ENCODE peak calls at places on chromosomes 1 and 21, in six cellular contexts. A, S, C, H, T and Q are unnamed samples.
A peak's percentile ranks its signal among the peaks of the same experiment; 100 is the strongest.

GRCh38 chr1:54671985-54672608 is 30.5 kb downstream of the MROH7 start:
- DNase-seq in A (peak; percentile 37), S (peak; percentile 14), C (peak; percentile 75), H (peak; percentile 32), T (peak; percentile 18), Q (peak; percentile 11)

GRCh38 chr1:193525917-193526710 is 339.7 kb upstream of the B3GALT2 start:
- DNase-seq in A (no peak), S (no peak), C (no peak), H (no peak), T (no peak), Q (no peak)

GRCh38 chr21:25515484-25516405 is 91.5 kb downstream of the MRPL39 start:
- DNase-seq in A (no peak), S (peak; percentile 26), C (no peak), H (no peak), T (peak; percentile 41), Q (peak; percentile 49)

GRCh38 chr21:42122808-42123207 is 51.7 kb downstream of the UMODL1 start:
- DNase-seq in A (no peak), S (no peak), C (no peak), H (no peak), T (no peak), Q (no peak)

GRCh38 chr1:58709540-58709939 is 9.7 kb upstream of the MYSM1 start:
- DNase-seq in A (no peak), S (no peak), C (no peak), H (no peak), T (no peak), Q (no peak)

GRCh38 chr1:179876289-179876715 is 1.3 kb downstream of the TOR1AIP2 start:
- DNase-seq in A (no peak), S (no peak), C (no peak), H (peak; percentile 32), T (no peak), Q (no peak)

GRCh38 chr21:31236528-31236927 is 107.5 kb downstream of the TIAM1 start:
- DNase-seq in A (no peak), S (no peak), C (no peak), H (no peak), T (no peak), Q (no peak)

GRCh38 chr1:233518344-233518743 is 95.6 kb upstream of the KCNK1 start:
- DNase-seq in A (no peak), S (no peak), C (peak; percentile 3), H (peak; percentile 48), T (no peak), Q (no peak)

GRCh38 chr1:32372149-32372756 is 9.9 kb downstream of the TSSK3 start:
- DNase-seq in A (no peak), S (no peak), C (no peak), H (peak; percentile 85), T (no peak), Q (no peak)

GRCh38 chr1:44354268-44354839 is 703 bp downstream of the ERI3 start:
- DNase-seq in A (no peak), S (peak; percentile 10), C (peak; percentile 38), H (no peak), T (peak; percentile 1), Q (peak; percentile 11)

GRCh38 chr1:235336903-235337302 is 8.5 kb downstream of the GGPS1 start:
- DNase-seq in A (no peak), S (no peak), C (no peak), H (no peak), T (no peak), Q (no peak)

GRCh38 chr1:63975447-63975846 is 201.6 kb downstream of the ROR1 start:
- DNase-seq in A (no peak), S (no peak), C (no peak), H (no peak), T (no peak), Q (no peak)

GRCh38 chr1:96833376-96833775 is 111.8 kb downstream of the PTBP2 start:
- DNase-seq in A (no peak), S (no peak), C (no peak), H (no peak), T (no peak), Q (no peak)

GRCh38 chr1:24725209-24725651 is 20.0 kb upstream of the CLIC4 start:
- DNase-seq in A (no peak), S (no peak), C (no peak), H (no peak), T (no peak), Q (no peak)

GRCh38 chr1:113701429-113701828 is 57.9 kb downstream of the PHTF1 start:
- DNase-seq in A (no peak), S (no peak), C (no peak), H (no peak), T (no peak), Q (no peak)

GRCh38 chr1:157409927-157410326 is 142.4 kb downstream of the FCRL5 start:
- DNase-seq in A (no peak), S (no peak), C (no peak), H (no peak), T (no peak), Q (no peak)

GRCh38 chr1:99970713-99971255 is 988 bp downstream of the SLC35A3 start:
- DNase-seq in A (no peak), S (no peak), C (no peak), H (no peak), T (no peak), Q (no peak)

GRCh38 chr1:37338658-37339057 is 135.7 kb upstream of the ZC3H12A start:
- DNase-seq in A (no peak), S (no peak), C (no peak), H (no peak), T (no peak), Q (no peak)

GRCh38 chr1:67560580-67561285 is 124.3 kb upstream of the GADD45A start:
- DNase-seq in A (no peak), S (no peak), C (no peak), H (no peak), T (no peak), Q (no peak)

GRCh38 chr1:156860113-156860638 is 489 bp upstream of the NTRK1 start:
- DNase-seq in A (peak; percentile 39), S (no peak), C (peak; percentile 63), H (no peak), T (no peak), Q (no peak)